ENCODE peak calls at places on chromosomes 11 and 22, in four cellular contexts. L, N, O and A are unnamed samples.

GRCh38 chr11:107898270-107898669 is 30.0 kb upstream of the RAB39A start:
- DNase-seq in L (no peak), N (peak; percentile 59), O (peak; percentile 22), A (peak; percentile 18)

GRCh38 chr11:34970480-34970879 is 54.1 kb downstream of the PDHX start:
- DNase-seq in L (no peak), N (no peak), O (peak; percentile 50), A (peak; percentile 33)

GRCh38 chr22:29710193-29710592 is 9.6 kb upstream of the CABP7 start:
- DNase-seq in L (no peak), N (no peak), O (no peak), A (no peak)

GRCh38 chr11:68358416-68358815 is 46.0 kb downstream of the LRP5 start:
- DNase-seq in L (no peak), N (peak; percentile 37), O (no peak), A (peak; percentile 49)

GRCh38 chr11:83072689-83073242 is 1.1 kb upstream of the RAB30 start:
- DNase-seq in L (no peak), N (no peak), O (no peak), A (no peak)

GRCh38 chr22:12601870-12602779 is 2925.9 kb upstream of the OR11H1 start:
- DNase-seq in L (no peak), N (no peak), O (no peak), A (no peak)

GRCh38 chr11:110098645-110099044 is 5.5 kb downstream of the ZC3H12C start:
- DNase-seq in L (no peak), N (no peak), O (no peak), A (no peak)

GRCh38 chr11:2383823-2384722 is 7.0 kb downstream of the CD81 start:
- DNase-seq in L (no peak), N (no peak), O (no peak), A (no peak)

GRCh38 chr11:95487391-95487790 is 256.4 kb upstream of the SESN3 start:
- DNase-seq in L (no peak), N (no peak), O (no peak), A (no peak)

GRCh38 chr11:126956664-126957063 is 43.9 kb downstream of the KIRREL3 start:
- DNase-seq in L (no peak), N (no peak), O (no peak), A (no peak)

GRCh38 chr11:1300569-1301187 is 8.8 kb downstream of the TOLLIP start:
- DNase-seq in L (no peak), N (no peak), O (no peak), A (no peak)

GRCh38 chr11:15150507-15150906 is 35.8 kb downstream of the INSC start:
- DNase-seq in L (no peak), N (no peak), O (no peak), A (no peak)

GRCh38 chr11:57116654-57117053 is 65.1 kb upstream of the LRRC55 start:
- DNase-seq in L (no peak), N (peak; percentile 53), O (no peak), A (no peak)

GRCh38 chr11:88338223-88338661 is 706 bp upstream of the CTSC start:
- DNase-seq in L (no peak), N (peak; percentile 66), O (peak; percentile 64), A (no peak)

GRCh38 chr22:36415415-36416168 is 27.8 kb upstream of the MYH9 start:
- DNase-seq in L (no peak), N (no peak), O (no peak), A (no peak)

GRCh38 chr11:40032331-40032730 is 1427.1 kb downstream of the LRRC4C start:
- DNase-seq in L (no peak), N (no peak), O (no peak), A (no peak)

GRCh38 chr11:19740586-19740985 is 27.9 kb downstream of the NAV2 start:
- DNase-seq in L (no peak), N (no peak), O (no peak), A (no peak)

GRCh38 chr22:23714596-23715588 is 24.1 kb downstream of the RGL4 start:
- DNase-seq in L (no peak), N (no peak), O (no peak), A (no peak)

GRCh38 chr11:132910016-132910760 is 622.1 kb downstream of the OPCML start:
- DNase-seq in L (no peak), N (no peak), O (no peak), A (no peak)

GRCh38 chr11:4482445-4482844 is at the start of gene OR52K1:
- DNase-seq in L (no peak), N (no peak), O (no peak), A (no peak)

GRCh38 chr11:10305262-10305963 is 540 bp downstream of the ADM start:
- DNase-seq in L (no peak), N (peak; percentile 32), O (no peak), A (no peak)

GRCh38 chr11:131944709-131945108 is 574.3 kb downstream of the NTM start:
- DNase-seq in L (no peak), N (peak; percentile 18), O (peak; percentile 10), A (peak; percentile 20)

GRCh38 chr11:35029979-35030378 is 109.0 kb upstream of the CD44 start:
- DNase-seq in L (peak; percentile 37), N (peak; percentile 80), O (peak; percentile 69), A (peak; percentile 42)

GRCh38 chr22:19576460-19577421 is 52.5 kb upstream of the CLDN5 start:
- DNase-seq in L (no peak), N (peak; percentile 60), O (peak; percentile 37), A (peak; percentile 20)

GRCh38 chr11:119684361-119685072 is 44.5 kb downstream of the NECTIN1 start:
- DNase-seq in L (peak; percentile 39), N (peak; percentile 62), O (no peak), A (no peak)

GRCh38 chr11:114563077-114563476 is 3.4 kb upstream of the NXPE1 start:
- DNase-seq in L (no peak), N (no peak), O (no peak), A (peak; percentile 2)

GRCh38 chr11:47672283-47672730 is 29.9 kb upstream of the MTCH2 start:
- DNase-seq in L (no peak), N (no peak), O (no peak), A (no peak)

GRCh38 chr11:48064306-48064705 is 83.9 kb downstream of the PTPRJ start:
- DNase-seq in L (peak; percentile 11), N (peak; percentile 71), O (peak; percentile 41), A (no peak)

GRCh38 chr11:67032830-67033555 is 10.1 kb downstream of the SYT12 start:
- DNase-seq in L (peak; percentile 48), N (peak; percentile 94), O (peak; percentile 69), A (peak; percentile 78)

GRCh38 chr11:127640822-127641485 is 640.4 kb upstream of the KIRREL3 start:
- DNase-seq in L (no peak), N (peak; percentile 31), O (no peak), A (no peak)

GRCh38 chr11:14974723-14975587 is 2.8 kb upstream of the CALCA start:
- DNase-seq in L (no peak), N (peak; percentile 36), O (no peak), A (no peak)

GRCh38 chr11:45933131-45933821 is 10.8 kb downstream of the LARGE2 start:
- DNase-seq in L (no peak), N (peak; percentile 35), O (no peak), A (no peak)

GRCh38 chr11:87740968-87741367 is 434.3 kb downstream of the RAB38 start:
- DNase-seq in L (no peak), N (no peak), O (no peak), A (no peak)

GRCh38 chr11:3050386-3051325 is 6.6 kb downstream of the CARS1 start:
- DNase-seq in L (no peak), N (no peak), O (no peak), A (no peak)